ENCODE peak calls at places on chromosomes 5 and 9, in nine cellular contexts. Q is OCI-LY7, J is lower leg skin, Z is fibroblast of lung, L is tibial artery, X is AG04449, G is brain microvascular endothelial cell, R is heart left ventricle, S is lung. C is an unnamed sample.
A peak's percentile ranks its signal among the peaks of the same experiment; 100 is the strongest.

GRCh38 chr5:117102591-117102990 is 528.0 kb upstream of the SEMA6A start:
- DNase-seq in J (no peak), Z (no peak), G (no peak), Q (no peak), S (no peak), X (no peak), R (no peak), L (no peak), C (no peak)

GRCh38 chr5:62829241-62829986 is 250.8 kb downstream of the LRRC70 start:
- DNase-seq in Z (no peak), S (no peak), L (no peak), Q (no peak), J (no peak), X (no peak), R (no peak), G (no peak), C (no peak)

GRCh38 chr5:78243639-78244038 is 50.9 kb downstream of the AP3B1 start:
- DNase-seq in Q (no peak), X (peak; percentile 44), Z (peak; percentile 89), G (peak; percentile 43), R (no peak), S (no peak), L (no peak), J (no peak), C (peak; percentile 59)

GRCh38 chr5:172925336-172925948 is 33.8 kb upstream of the RPL26L1 start:
- DNase-seq in X (no peak), S (peak; percentile 70), J (no peak), Q (no peak), R (no peak), L (no peak), G (no peak), Z (no peak), C (no peak)

GRCh38 chr5:180629703-180630382 is 19.6 kb downstream of the FLT4 start:
- DNase-seq in R (peak; percentile 22), J (no peak), L (no peak), S (no peak), X (no peak), G (no peak), Q (no peak), Z (no peak), C (no peak)

GRCh38 chr9:35436940-35437339 is 53.0 kb upstream of the RUSC2 start:
- DNase-seq in G (no peak), X (no peak), Z (no peak), L (no peak), R (no peak), S (no peak), Q (no peak), J (no peak), C (no peak)

GRCh38 chr9:117587263-117587662 is 116.9 kb upstream of the TLR4 start:
- DNase-seq in Z (no peak), J (no peak), X (no peak), S (no peak), R (no peak), L (no peak), Q (no peak), G (no peak), C (no peak)

GRCh38 chr9:2255128-2255527 is 240.0 kb downstream of the SMARCA2 start:
- DNase-seq in S (no peak), R (no peak), J (no peak), L (no peak), X (no peak), Z (no peak), G (no peak), Q (no peak), C (no peak)

GRCh38 chr9:14935917-14936316 is 25.7 kb upstream of the FREM1 start:
- DNase-seq in S (no peak), X (no peak), Q (no peak), J (no peak), L (no peak), R (no peak), G (no peak), Z (no peak), C (no peak)

GRCh38 chr9:130137081-130137869 is 34.9 kb upstream of the NCS1 start:
- DNase-seq in X (no peak), Q (no peak), R (no peak), L (no peak), G (no peak), Z (no peak), J (no peak), S (no peak), C (peak; percentile 64)

GRCh38 chr5:3218916-3219650 is 376.5 kb upstream of the IRX1 start:
- DNase-seq in X (no peak), Q (no peak), S (no peak), R (no peak), G (no peak), J (no peak), L (no peak), Z (no peak), C (no peak)

GRCh38 chr5:107320851-107321250 is 349.9 kb downstream of the EFNA5 start:
- DNase-seq in Z (no peak), X (no peak), L (no peak), G (no peak), R (no peak), J (no peak), Q (no peak), S (no peak), C (no peak)

GRCh38 chr9:114321759-114322158 is 1.1 kb upstream of the ORM1 start:
- DNase-seq in G (peak; percentile 73), L (no peak), X (no peak), Z (peak; percentile 74), S (no peak), R (no peak), Q (no peak), J (no peak), C (peak; percentile 63)

GRCh38 chr5:82348749-82349148 is 70.6 kb upstream of the RPS23 start:
- DNase-seq in L (peak; percentile 50), X (no peak), J (no peak), G (no peak), Z (peak; percentile 66), S (no peak), R (no peak), Q (no peak), C (peak; percentile 49)

GRCh38 chr5:82349651-82350050 is 71.5 kb upstream of the RPS23 start:
- DNase-seq in G (no peak), Z (no peak), L (peak; percentile 59), S (no peak), J (no peak), R (no peak), Q (peak; percentile 13), X (no peak), C (peak; percentile 52)

GRCh38 chr5:82345108-82345507 is 67.0 kb upstream of the RPS23 start:
- DNase-seq in Z (no peak), G (no peak), X (no peak), Q (no peak), J (no peak), S (no peak), R (no peak), L (no peak), C (no peak)

GRCh38 chr5:82346376-82347212 is 68.4 kb upstream of the RPS23 start:
- DNase-seq in Q (no peak), R (no peak), J (no peak), X (no peak), Z (no peak), S (no peak), L (no peak), G (no peak), C (no peak)

GRCh38 chr5:82347213-82347947 is 69.2 kb upstream of the RPS23 start:
- DNase-seq in G (peak; percentile 85), R (no peak), J (peak; percentile 34), X (no peak), Q (no peak), L (peak; percentile 64), Z (peak; percentile 93), S (no peak), C (peak; percentile 73)
- H3K4me3 ChIP-seq in G (no peak overlapping the region), R (no peak overlapping the region), J (no peak overlapping the region), X (no peak overlapping the region), Q (no peak overlapping the region), L (no peak overlapping the region), Z (no peak overlapping the region), S (no peak overlapping the region), C (no peak overlapping the region)

GRCh38 chr9:72365525-72366256 is 683 bp upstream of the ZFAND5 start:
- DNase-seq in S (peak; percentile 79), J (peak; percentile 93), G (peak; percentile 81), Z (peak; percentile 83), Q (peak; percentile 62), X (no peak), L (peak; percentile 95), R (peak; percentile 91), C (peak; percentile 90)
- TF ChIP-seq CTCF in S (no peak), J (no peak), G (peak; percentile 36), Z (peak; percentile 20), Q (peak; percentile 15), X (no peak), L (no peak), R (peak; percentile 5), C (no peak)

DNA sequence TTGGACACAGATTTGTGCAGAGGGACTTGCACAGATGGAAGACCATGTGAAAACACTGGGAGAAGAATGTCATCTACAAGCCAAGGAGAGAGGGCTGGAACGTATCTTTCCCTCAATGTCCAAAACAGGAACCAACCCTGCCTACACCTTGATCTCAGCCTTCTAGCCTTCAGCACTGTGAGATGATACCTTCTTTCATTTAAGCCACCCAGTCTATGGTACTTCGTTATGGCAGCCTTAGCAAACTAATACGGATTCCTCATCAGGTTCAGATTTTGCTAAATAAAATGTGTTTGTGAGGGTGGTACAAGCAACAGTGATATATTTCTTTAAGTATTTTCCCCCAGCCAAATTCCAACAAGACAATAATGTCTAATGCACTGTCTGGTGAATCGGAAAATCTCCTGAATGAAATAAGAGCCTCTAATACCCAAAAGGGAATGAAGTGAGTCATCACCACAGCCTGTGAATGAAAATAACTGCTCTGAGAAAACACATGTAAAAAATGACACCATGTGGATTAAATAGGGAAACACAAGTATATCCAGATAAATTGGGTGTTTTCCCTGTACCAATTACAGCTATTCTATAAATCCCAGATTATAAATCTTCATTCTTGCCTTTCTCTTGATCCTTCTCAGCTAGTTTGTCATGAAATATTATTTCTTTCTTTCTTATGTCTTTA is 182.8 kb upstream of the TARS1 start:
- DNase-seq in R (no peak), X (peak; percentile 55), S (no peak), L (no peak), Q (no peak), G (peak; percentile 78), Z (peak; percentile 91), J (no peak), C (peak; percentile 93)
- H3K4me3 ChIP-seq in R (no peak overlapping the region), X (no peak overlapping the region), S (no peak overlapping the region), L (no peak overlapping the region), Q (no peak overlapping the region), G (no peak overlapping the region), Z (no peak overlapping the region), J (no peak overlapping the region), C (no peak overlapping the region)

DNA sequence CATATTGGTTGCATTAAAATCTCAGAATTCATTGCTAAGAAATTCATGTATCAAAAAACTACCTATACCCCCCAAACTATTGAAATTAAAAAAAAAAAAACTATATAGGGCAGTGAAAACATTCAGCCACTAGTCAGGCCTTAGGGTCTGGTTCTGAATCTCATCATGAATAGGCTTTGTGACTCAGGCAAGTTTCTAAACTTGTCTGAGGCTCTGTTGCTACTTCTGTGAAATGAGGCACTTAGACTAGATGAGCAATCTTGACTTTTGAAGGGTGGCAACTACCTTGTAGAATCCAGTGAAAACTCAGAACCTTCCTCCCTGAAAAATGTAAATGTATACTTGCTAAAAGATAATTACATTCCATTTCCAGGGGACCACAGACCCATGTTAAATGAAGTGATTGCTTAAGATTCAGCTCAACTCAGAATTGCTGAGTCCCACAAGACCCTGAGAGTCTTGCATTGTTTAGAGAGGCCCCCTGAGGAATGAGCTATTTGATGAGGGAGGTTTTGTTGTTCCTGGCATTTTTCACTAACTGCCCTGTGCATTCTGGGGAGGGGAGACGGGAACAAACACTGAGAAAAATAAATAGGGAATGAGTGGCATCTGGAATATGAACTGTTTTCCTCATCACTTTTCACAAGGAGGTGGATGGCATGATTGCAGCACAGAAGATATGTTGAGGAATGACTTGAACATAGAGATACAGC is 29.5 kb downstream of the RAI14 start:
- DNase-seq in R (no peak), J (no peak), L (no peak), Z (peak; percentile 84), Q (no peak), S (no peak), G (peak; percentile 59), X (no peak), C (peak; percentile 83)
- TF ChIP-seq CTCF in R (no peak), J (no peak), L (no peak), Z (no peak), Q (no peak), S (no peak), G (no peak), X (no peak), C (no peak)